ENCODE peak calls at places on chromosomes 1 and 21, in eight cellular contexts. One of them, this sample, is unnamed.

GRCh38 chr1:164576311-164577271 is 17.6 kb downstream of the PBX1 start:
- DNase-seq in Peyer's patch: no peak
- DNase-seq in K562: no peak
- DNase-seq in GM12878: no peak
- DNase-seq in tibial nerve: no peak
- DNase-seq in ovary: peak; percentile 33
- DNase-seq in body of pancreas: no peak
- DNase-seq in heart left ventricle: peak; percentile 49
- DNase-seq in this sample: no peak

GRCh38 chr1:41980872-41981653 is 62.3 kb upstream of the HIVEP3 start:
- DNase-seq in ovary: no peak
- DNase-seq in K562: no peak
- DNase-seq in heart left ventricle: no peak
- DNase-seq in Peyer's patch: no peak
- DNase-seq in GM12878: no peak
- DNase-seq in tibial nerve: no peak
- DNase-seq in body of pancreas: no peak
- DNase-seq in this sample: peak; percentile 13

GRCh38 chr1:52925571-52926005 is 1.5 kb upstream of the SCP2 start:
- DNase-seq in heart left ventricle: no peak
- DNase-seq in K562: no peak
- DNase-seq in tibial nerve: no peak
- DNase-seq in body of pancreas: peak; percentile 77
- DNase-seq in Peyer's patch: no peak
- DNase-seq in GM12878: no peak
- DNase-seq in ovary: peak; percentile 69
- DNase-seq in this sample: no peak

GRCh38 chr1:98001764-98002163 is 80.9 kb upstream of the DPYD start:
- DNase-seq in tibial nerve: no peak
- DNase-seq in body of pancreas: no peak
- DNase-seq in ovary: no peak
- DNase-seq in K562: no peak
- DNase-seq in GM12878: no peak
- DNase-seq in Peyer's patch: no peak
- DNase-seq in heart left ventricle: no peak
- DNase-seq in this sample: no peak

GRCh38 chr1:5975133-5975880 is 16.9 kb downstream of the NPHP4 start:
- DNase-seq in ovary: peak; percentile 60
- DNase-seq in body of pancreas: peak; percentile 70
- DNase-seq in Peyer's patch: no peak
- DNase-seq in tibial nerve: no peak
- DNase-seq in GM12878: no peak
- DNase-seq in K562: no peak
- DNase-seq in heart left ventricle: no peak
- DNase-seq in this sample: peak; percentile 36

GRCh38 chr1:43067856-43068751 is 104.0 kb downstream of the EBNA1BP2 start:
- DNase-seq in body of pancreas: no peak
- DNase-seq in ovary: peak; percentile 28
- DNase-seq in K562: no peak
- DNase-seq in heart left ventricle: no peak
- DNase-seq in Peyer's patch: no peak
- DNase-seq in GM12878: no peak
- DNase-seq in tibial nerve: no peak
- DNase-seq in this sample: no peak

GRCh38 chr1:14412235-14412634 is 186.2 kb upstream of the KAZN start:
- DNase-seq in tibial nerve: no peak
- DNase-seq in GM12878: no peak
- DNase-seq in K562: no peak
- DNase-seq in heart left ventricle: no peak
- DNase-seq in ovary: no peak
- DNase-seq in body of pancreas: no peak
- DNase-seq in Peyer's patch: no peak
- DNase-seq in this sample: no peak

GRCh38 chr1:63557365-63557987 is 34.2 kb downstream of the EFCAB7 start:
- DNase-seq in ovary: no peak
- DNase-seq in body of pancreas: peak; percentile 53
- DNase-seq in heart left ventricle: no peak
- DNase-seq in Peyer's patch: no peak
- DNase-seq in GM12878: no peak
- DNase-seq in tibial nerve: no peak
- DNase-seq in K562: peak; percentile 11
- DNase-seq in this sample: peak; percentile 14

GRCh38 chr21:42423197-42423675 is 19.5 kb downstream of the UBASH3A start:
- DNase-seq in heart left ventricle: no peak
- DNase-seq in tibial nerve: no peak
- DNase-seq in ovary: no peak
- DNase-seq in GM12878: peak; percentile 79
- DNase-seq in Peyer's patch: peak; percentile 36
- DNase-seq in K562: no peak
- DNase-seq in body of pancreas: no peak
- DNase-seq in this sample: no peak

GRCh38 chr1:18100493-18101063 is 7.0 kb upstream of the IGSF21 start:
- DNase-seq in Peyer's patch: peak; percentile 64
- DNase-seq in K562: peak; percentile 76
- DNase-seq in ovary: peak; percentile 19
- DNase-seq in tibial nerve: peak; percentile 86
- DNase-seq in GM12878: peak; percentile 5
- DNase-seq in heart left ventricle: peak; percentile 37
- DNase-seq in body of pancreas: peak; percentile 77
- DNase-seq in this sample: peak; percentile 62

GRCh38 chr1:65221638-65222421 is 73.8 kb downstream of the AK4 start:
- DNase-seq in Peyer's patch: no peak
- DNase-seq in GM12878: no peak
- DNase-seq in K562: no peak
- DNase-seq in tibial nerve: no peak
- DNase-seq in ovary: no peak
- DNase-seq in body of pancreas: no peak
- DNase-seq in heart left ventricle: no peak
- DNase-seq in this sample: no peak

GRCh38 chr1:44799770-44800584 is at the start of gene PLK3:
- DNase-seq in K562: peak; percentile 99
- DNase-seq in ovary: peak; percentile 99
- DNase-seq in GM12878: peak; percentile 91
- DNase-seq in heart left ventricle: peak; percentile 98
- DNase-seq in body of pancreas: peak; percentile 98
- DNase-seq in tibial nerve: peak; percentile 98
- DNase-seq in Peyer's patch: peak; percentile 99
- DNase-seq in this sample: peak; percentile 87
- TF ChIP-seq POLR2A in K562: peak; percentile 91
- TF ChIP-seq POLR2A in ovary: peak; percentile 97
- TF ChIP-seq POLR2A in GM12878: peak; percentile 90
- TF ChIP-seq POLR2A in heart left ventricle: peak; percentile 99
- TF ChIP-seq POLR2A in body of pancreas: peak; percentile 95
- TF ChIP-seq POLR2A in tibial nerve: peak; percentile 98
- TF ChIP-seq POLR2A in Peyer's patch: peak; percentile 77
- TF ChIP-seq POLR2A in this sample: peak; percentile 98

GRCh38 chr1:225469051-225469450 is 41.2 kb upstream of the LBR start:
- DNase-seq in K562: no peak
- DNase-seq in body of pancreas: no peak
- DNase-seq in Peyer's patch: no peak
- DNase-seq in heart left ventricle: no peak
- DNase-seq in tibial nerve: no peak
- DNase-seq in GM12878: no peak
- DNase-seq in ovary: no peak
- DNase-seq in this sample: no peak

GRCh38 chr1:225468270-225469020 is 40.6 kb upstream of the LBR start:
- DNase-seq in tibial nerve: no peak
- DNase-seq in body of pancreas: no peak
- DNase-seq in heart left ventricle: no peak
- DNase-seq in K562: no peak
- DNase-seq in Peyer's patch: no peak
- DNase-seq in GM12878: no peak
- DNase-seq in ovary: no peak
- DNase-seq in this sample: no peak

GRCh38 chr1:225466848-225467192 is 39.0 kb upstream of the LBR start:
- DNase-seq in heart left ventricle: no peak
- DNase-seq in GM12878: no peak
- DNase-seq in K562: no peak
- DNase-seq in body of pancreas: no peak
- DNase-seq in ovary: no peak
- DNase-seq in Peyer's patch: no peak
- DNase-seq in tibial nerve: no peak
- DNase-seq in this sample: no peak

GRCh38 chr1:225465793-225466517 is 38.1 kb upstream of the LBR start:
- DNase-seq in K562: no peak
- DNase-seq in body of pancreas: no peak
- DNase-seq in Peyer's patch: no peak
- DNase-seq in ovary: no peak
- DNase-seq in GM12878: no peak
- DNase-seq in tibial nerve: no peak
- DNase-seq in heart left ventricle: no peak
- DNase-seq in this sample: no peak

DNA sequence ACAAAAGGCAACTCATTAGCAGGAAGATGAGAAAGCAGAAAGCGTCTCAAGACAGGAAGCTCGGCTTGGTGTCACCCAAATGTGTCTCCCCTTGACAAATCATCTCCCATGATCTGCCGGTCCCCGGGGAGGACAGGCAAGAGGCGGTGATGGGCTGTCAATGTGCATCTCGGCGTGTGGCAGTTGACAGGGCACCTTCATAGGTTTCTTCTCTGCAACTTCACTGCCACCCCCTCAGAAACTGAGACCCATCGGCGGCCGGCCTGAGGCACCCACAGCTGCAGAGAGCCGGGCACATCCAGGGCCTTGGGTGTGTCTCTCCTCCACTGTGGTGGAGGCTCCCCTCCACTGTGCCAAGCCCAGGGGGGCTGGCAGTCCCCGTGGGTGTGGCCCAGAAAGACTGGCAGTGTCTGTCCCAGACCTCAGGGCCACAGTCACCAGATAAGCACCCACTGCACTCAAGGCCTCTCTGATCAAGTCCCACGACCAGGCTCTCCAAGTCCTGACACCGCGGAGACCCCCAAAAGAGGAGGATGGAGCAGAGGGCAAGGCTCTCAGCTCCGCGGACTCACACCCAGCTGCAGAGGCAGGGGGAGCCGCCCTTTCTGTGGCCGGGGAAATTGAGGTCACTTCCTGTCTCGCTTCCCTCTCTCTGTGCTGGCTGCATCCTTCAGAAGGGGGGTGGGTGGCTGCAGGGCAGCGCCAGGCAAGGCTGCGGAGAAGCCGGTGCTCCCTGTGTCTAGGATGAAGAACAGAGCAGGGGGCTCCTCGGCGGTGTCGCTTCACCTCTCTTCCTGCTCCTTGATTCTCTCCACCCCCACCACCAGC is 39.6 kb upstream of the LBR start:
- DNase-seq in Peyer's patch: peak; percentile 91
- DNase-seq in K562: no peak
- DNase-seq in body of pancreas: no peak
- DNase-seq in tibial nerve: peak; percentile 50
- DNase-seq in heart left ventricle: peak; percentile 79
- DNase-seq in ovary: no peak
- DNase-seq in GM12878: peak; percentile 74
- DNase-seq in this sample: no peak
- TF ChIP-seq POLR2A in Peyer's patch: peak; percentile 35
- TF ChIP-seq POLR2A in K562: no peak
- TF ChIP-seq POLR2A in body of pancreas: peak; percentile 41
- TF ChIP-seq POLR2A in tibial nerve: no peak
- TF ChIP-seq POLR2A in heart left ventricle: peak; percentile 43
- TF ChIP-seq POLR2A in ovary: no peak
- TF ChIP-seq POLR2A in GM12878: peak; percentile 88
- TF ChIP-seq POLR2A in this sample: no peak

GRCh38 chr1:76074321-76075187 is at the start of gene ST6GALNAC3:
- DNase-seq in Peyer's patch: peak; percentile 71
- DNase-seq in ovary: peak; percentile 74
- DNase-seq in body of pancreas: peak; percentile 74
- DNase-seq in tibial nerve: peak; percentile 54
- DNase-seq in GM12878: no peak
- DNase-seq in heart left ventricle: peak; percentile 77
- DNase-seq in K562: peak; percentile 84
- DNase-seq in this sample: no peak
- TF ChIP-seq POLR2A in Peyer's patch: no peak
- TF ChIP-seq POLR2A in ovary: no peak
- TF ChIP-seq POLR2A in body of pancreas: peak; percentile 33
- TF ChIP-seq POLR2A in tibial nerve: peak; percentile 55
- TF ChIP-seq POLR2A in GM12878: no peak
- TF ChIP-seq POLR2A in heart left ventricle: peak; percentile 75
- TF ChIP-seq POLR2A in K562: no peak
- TF ChIP-seq POLR2A in this sample: no peak

GRCh38 chr1:9037476-9038337 is 11.5 kb upstream of the SLC2A7 start:
- DNase-seq in ovary: no peak
- DNase-seq in tibial nerve: no peak
- DNase-seq in K562: no peak
- DNase-seq in GM12878: peak; percentile 56
- DNase-seq in Peyer's patch: peak; percentile 29
- DNase-seq in body of pancreas: no peak
- DNase-seq in heart left ventricle: no peak
- DNase-seq in this sample: no peak

GRCh38 chr1:9040659-9041030 is 14.4 kb upstream of the SLC2A7 start:
- DNase-seq in heart left ventricle: no peak
- DNase-seq in GM12878: no peak
- DNase-seq in body of pancreas: no peak
- DNase-seq in ovary: no peak
- DNase-seq in K562: no peak
- DNase-seq in Peyer's patch: no peak
- DNase-seq in tibial nerve: no peak
- DNase-seq in this sample: no peak

GRCh38 chr1:9039761-9040658 is 13.8 kb upstream of the SLC2A7 start:
- DNase-seq in ovary: no peak
- DNase-seq in heart left ventricle: no peak
- DNase-seq in tibial nerve: no peak
- DNase-seq in K562: no peak
- DNase-seq in GM12878: no peak
- DNase-seq in Peyer's patch: no peak
- DNase-seq in body of pancreas: no peak
- DNase-seq in this sample: no peak

GRCh38 chr1:9038338-9038650 is 12.1 kb upstream of the SLC2A7 start:
- DNase-seq in heart left ventricle: no peak
- DNase-seq in body of pancreas: no peak
- DNase-seq in GM12878: no peak
- DNase-seq in K562: no peak
- DNase-seq in ovary: no peak
- DNase-seq in Peyer's patch: no peak
- DNase-seq in tibial nerve: no peak
- DNase-seq in this sample: no peak

DNA sequence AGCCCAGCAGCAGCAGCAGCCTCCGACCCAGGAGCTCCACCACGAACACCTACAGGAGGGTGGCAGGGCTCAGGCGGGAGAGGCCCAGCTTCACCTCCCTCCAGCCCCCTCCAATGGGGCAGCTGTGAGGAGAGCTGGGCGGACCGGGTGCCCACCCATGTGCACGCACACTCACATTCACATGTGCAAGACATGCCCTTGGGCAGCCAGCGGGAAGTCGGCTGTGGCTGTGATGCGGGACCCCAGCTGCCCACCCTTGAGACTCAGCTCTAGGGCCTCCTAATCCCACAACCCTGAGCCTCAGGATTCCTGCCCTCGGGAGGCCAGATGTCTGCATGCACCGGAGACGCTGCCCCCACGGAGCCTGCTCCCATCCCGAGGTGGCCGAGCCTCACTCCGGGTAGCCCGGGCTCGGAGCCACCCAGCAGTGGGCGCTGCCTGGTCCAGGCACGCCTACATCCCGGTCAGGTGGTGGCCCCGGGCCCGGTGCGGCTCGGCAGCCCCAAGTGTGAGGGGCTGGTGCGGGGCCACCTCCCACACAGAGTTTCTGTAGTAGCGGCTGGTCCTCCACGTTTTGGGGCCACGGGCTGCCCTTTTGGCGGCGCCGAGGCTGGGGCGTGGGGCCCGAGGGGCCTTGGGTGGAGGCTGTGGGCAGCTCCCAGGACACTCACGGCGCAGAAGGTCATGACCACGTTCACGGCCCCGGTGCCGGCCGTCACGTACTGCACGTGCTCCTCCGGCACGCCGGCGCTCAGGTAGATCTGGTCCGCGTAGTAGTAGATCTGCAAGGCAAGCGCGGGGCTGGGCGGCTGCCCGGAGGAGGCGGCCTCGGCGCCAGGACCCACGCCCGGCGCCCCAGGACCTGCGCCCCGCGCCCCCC is 12.9 kb upstream of the SLC2A7 start:
- DNase-seq in Peyer's patch: no peak
- DNase-seq in K562: no peak
- DNase-seq in GM12878: no peak
- DNase-seq in ovary: no peak
- DNase-seq in tibial nerve: no peak
- DNase-seq in heart left ventricle: no peak
- DNase-seq in body of pancreas: no peak
- DNase-seq in this sample: no peak
- TF ChIP-seq POLR2A in Peyer's patch: no peak
- TF ChIP-seq POLR2A in K562: no peak
- TF ChIP-seq POLR2A in GM12878: peak; percentile 44
- TF ChIP-seq POLR2A in ovary: no peak
- TF ChIP-seq POLR2A in tibial nerve: no peak
- TF ChIP-seq POLR2A in heart left ventricle: no peak
- TF ChIP-seq POLR2A in body of pancreas: no peak
- TF ChIP-seq POLR2A in this sample: no peak

This sample was measured in H54.